ENCODE peak calls at places on chromosomes 5 and 9, in nine cellular contexts. M is left ventricle myocardium inferior, N is fibroblast of lung, Q is HFF-Myc, S is psoas muscle, W is choroid plexus epithelial cell, Y is kidney, H is AG10803, J is body of pancreas. X is an unnamed sample.
A peak's percentile ranks its signal among the peaks of the same experiment; 100 is the strongest.

GRCh38 chr5:112691758-112692157 is 45.9 kb upstream of the APC start:
- DNase-seq in M (no peak), Y (no peak), H (no peak), S (no peak), W (peak; percentile 55), J (peak; percentile 36), Q (no peak), N (peak; percentile 59), X (peak; percentile 65)

GRCh38 chr5:35089688-35090314 is 42.1 kb upstream of the AGXT2 start:
- DNase-seq in H (peak; percentile 82), J (peak; percentile 75), S (no peak), Q (peak; percentile 59), N (peak; percentile 77), W (peak; percentile 84), Y (no peak), M (no peak), X (peak; percentile 76)

GRCh38 chr5:69042915-69043795 is 50.7 kb upstream of the SLC30A5 start:
- DNase-seq in Y (no peak), W (peak; percentile 98), J (peak; percentile 85), N (peak; percentile 97), M (peak; percentile 24), H (peak; percentile 91), Q (peak; percentile 89), S (peak; percentile 31), X (peak; percentile 95)

GRCh38 chr9:83637389-83637788 is 14.4 kb downstream of the IDNK start:
- DNase-seq in J (no peak), Y (no peak), N (no peak), S (no peak), H (no peak), W (no peak), Q (no peak), M (no peak), X (no peak)

GRCh38 chr5:157068339-157068738 is 9.4 kb upstream of the HAVCR1 start:
- DNase-seq in W (no peak), S (no peak), H (no peak), M (no peak), Y (no peak), N (no peak), Q (no peak), J (no peak), X (no peak)

GRCh38 chr5:66974256-66974655 is 222.3 kb downstream of the CD180 start:
- DNase-seq in W (no peak), J (no peak), S (no peak), Y (no peak), H (peak; percentile 20), M (no peak), Q (no peak), N (no peak), X (no peak)

GRCh38 chr9:92590386-92590785 is 54.6 kb upstream of the ECM2 start:
- DNase-seq in Y (no peak), S (peak; percentile 59), H (peak; percentile 60), J (peak; percentile 25), Q (no peak), N (peak; percentile 77), M (peak; percentile 69), W (peak; percentile 72), X (peak; percentile 86)

GRCh38 chr5:157596449-157596848 is 20.9 kb upstream of the ADAM19 start:
- DNase-seq in N (no peak), H (peak; percentile 21), M (no peak), W (no peak), S (no peak), Y (no peak), J (no peak), Q (no peak), X (no peak)

GRCh38 chr9:129763235-129763917 is 10.5 kb upstream of the PTGES start:
- DNase-seq in Q (no peak), S (no peak), H (peak; percentile 86), W (peak; percentile 93), M (peak; percentile 19), N (peak; percentile 96), Y (peak; percentile 79), J (no peak), X (peak; percentile 94)

GRCh38 chr5:96318569-96319100 is 114.4 kb downstream of the PCSK1 start:
- DNase-seq in W (no peak), Q (no peak), M (no peak), H (no peak), N (no peak), J (no peak), S (no peak), Y (no peak), X (no peak)

GRCh38 chr9:92726971-92727715 is 37.5 kb downstream of the BICD2 start:
- DNase-seq in H (no peak), W (peak; percentile 78), J (no peak), N (peak; percentile 37), S (no peak), Q (no peak), M (peak; percentile 52), Y (peak; percentile 69), X (peak; percentile 68)

GRCh38 chr9:70475211-70475610 is 60.8 kb upstream of the KLF9 start:
- DNase-seq in S (no peak), H (peak; percentile 50), J (peak; percentile 79), Y (no peak), Q (no peak), N (no peak), M (no peak), W (no peak), X (no peak)

GRCh38 chr5:147568710-147569109 is 58.8 kb upstream of the DPYSL3 start:
- DNase-seq in N (no peak), H (no peak), J (no peak), Q (no peak), M (no peak), S (no peak), Y (no peak), W (no peak), X (no peak)
- H3K4me3 ChIP-seq in N (no peak overlapping the region), H (no peak overlapping the region), J (no peak overlapping the region), Q (no peak overlapping the region), M (no peak overlapping the region), S (no peak overlapping the region), Y (no peak overlapping the region), W (no peak overlapping the region), X (no peak overlapping the region)

GRCh38 chr5:1119312-1119831 is 7.5 kb upstream of the SLC12A7 start:
- DNase-seq in W (no peak), J (no peak), N (no peak), S (no peak), H (no peak), Q (no peak), M (no peak), Y (no peak), X (no peak)
- TF ChIP-seq CTCF in W (no peak), J (no peak), N (no peak), S (no peak), H (no peak), Q (no peak), M (no peak), Y (no peak), X (no peak)

DNA sequence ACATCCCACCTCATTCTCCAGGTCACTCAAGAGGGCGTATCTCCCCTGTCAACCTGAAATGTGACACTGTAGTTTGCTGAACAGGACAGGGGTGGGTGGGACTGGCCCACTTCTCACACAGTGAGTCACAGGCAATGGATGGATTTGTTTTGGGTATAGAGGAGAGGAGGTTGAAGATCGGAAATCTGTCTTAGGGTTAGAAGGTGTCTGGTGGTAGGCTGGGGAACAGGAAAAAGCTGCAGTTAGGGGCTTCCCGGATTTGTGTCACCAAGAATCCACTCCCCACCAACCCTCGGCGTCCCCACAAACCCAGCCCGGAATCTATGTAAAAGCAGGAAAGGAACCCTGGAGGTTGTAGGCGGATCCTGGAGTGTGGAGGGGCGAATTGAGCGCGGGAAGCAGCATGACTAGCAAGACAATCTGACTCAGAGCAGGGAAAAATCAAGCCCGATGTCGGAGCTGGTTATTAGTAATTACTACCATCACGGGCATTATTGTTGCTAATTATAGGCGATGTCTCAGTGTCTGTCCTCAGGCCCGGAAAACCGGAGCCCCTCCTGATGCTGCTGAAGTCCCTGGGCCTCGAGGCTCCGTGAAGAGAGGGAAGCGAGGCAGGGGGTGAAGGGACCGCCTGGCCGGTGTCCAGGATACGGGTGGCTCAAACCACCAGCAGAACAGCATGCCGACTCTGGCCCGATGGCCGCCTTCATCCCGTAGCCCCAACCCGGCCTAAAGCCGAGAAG is 1.7 kb upstream of the IRX1 start:
- DNase-seq in M (no peak), H (no peak), N (no peak), Y (peak; percentile 67), S (no peak), W (no peak), J (no peak), Q (no peak), X (no peak)
- H3K4me3 ChIP-seq in M (peak overlapping the region; percentile 53), H (peak overlapping the region; percentile 53), N (no peak overlapping the region), Y (no peak overlapping the region), S (peak overlapping the region; percentile 38), W (no peak overlapping the region), J (no peak overlapping the region), Q (no peak overlapping the region), X (no peak overlapping the region)

DNA sequence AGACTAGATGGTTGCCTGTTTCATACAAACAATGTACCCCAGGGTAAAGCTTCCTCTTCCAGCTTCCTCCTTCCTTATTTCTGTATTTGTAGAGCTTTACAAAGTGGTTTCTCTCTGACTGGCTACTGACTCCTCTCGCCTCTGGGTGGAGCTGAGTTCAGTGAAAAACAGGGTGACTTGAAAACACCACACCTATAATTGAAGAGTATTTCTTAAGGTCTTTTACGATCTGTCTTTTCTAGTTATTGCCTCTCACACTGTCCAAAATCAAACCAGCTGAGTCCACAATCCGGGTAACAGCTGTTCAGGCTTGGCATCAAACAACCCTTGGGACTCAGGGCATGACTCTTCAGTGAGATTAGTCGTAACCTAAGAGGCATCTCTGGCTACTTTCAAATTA is 200.4 kb downstream of the ARRDC3 start:
- DNase-seq in S (peak; percentile 50), Q (no peak), N (peak; percentile 23), J (no peak), W (peak; percentile 56), M (no peak), Y (no peak), H (peak; percentile 85), X (peak; percentile 43)
- TF ChIP-seq CTCF in S (peak; percentile 15), Q (peak; percentile 7), N (peak; percentile 23), J (no peak), W (peak; percentile 45), M (peak; percentile 30), Y (no peak), H (peak; percentile 55), X (peak; percentile 25)